ENCODE peak calls at places on chromosomes 13 and 19, in ten cellular contexts. M is uterus; L is heart right ventricle; W is BJ; N is body of pancreas; Y is left lung; T is transverse colon; S is CD4-positive, CD25-positive, alpha-beta regulatory T cell; H is breast epithelium; Z is NT2/D1. X is an unnamed sample.

GRCh38 chr19:7618366-7618765 is 11.0 kb downstream of the XAB2 start:
- DNase-seq in M (no peak), L (no peak), W (no peak), N (peak; percentile 83), Y (peak; percentile 51), T (no peak), S (no peak), H (peak; percentile 71), Z (no peak), X (peak; percentile 19)

GRCh38 chr13:77345150-77345780 is 18.4 kb upstream of the MYCBP2 start:
- DNase-seq in M (no peak), L (no peak), W (no peak), N (no peak), Y (no peak), T (no peak), S (peak; percentile 27), H (no peak), Z (no peak), X (no peak)

GRCh38 chr13:40269086-40269485 is 397.4 kb downstream of the FOXO1 start:
- DNase-seq in M (peak; percentile 56), L (no peak), W (no peak), N (peak; percentile 35), Y (no peak), T (no peak), S (no peak), H (no peak), Z (no peak), X (peak; percentile 48)

GRCh38 chr13:113841355-113841653 is 22.6 kb downstream of the GAS6 start:
- DNase-seq in M (no peak), L (no peak), W (no peak), N (no peak), Y (no peak), T (no peak), S (peak; percentile 22), H (no peak), Z (no peak), X (no peak)

GRCh38 chr13:35860661-35861060 is 270.5 kb downstream of the DCLK1 start:
- DNase-seq in M (no peak), L (no peak), W (no peak), N (no peak), Y (no peak), T (no peak), S (no peak), H (no peak), Z (no peak), X (no peak)

GRCh38 chr19:15197275-15198005 is 3.4 kb downstream of the NOTCH3 start:
- DNase-seq in M (no peak), L (peak; percentile 40), W (no peak), N (peak; percentile 24), Y (no peak), T (no peak), S (no peak), H (no peak), Z (no peak), X (no peak)

GRCh38 chr13:50323440-50324070 is 308.3 kb downstream of the KCNRG start:
- DNase-seq in M (no peak), L (no peak), W (peak; percentile 75), N (no peak), Y (no peak), T (no peak), S (no peak), H (no peak), Z (no peak), X (no peak)

GRCh38 chr13:97259787-97260641 is 37.9 kb downstream of the MBNL2 start:
- DNase-seq in M (no peak), L (no peak), W (no peak), N (no peak), Y (no peak), T (no peak), S (no peak), H (no peak), Z (no peak), X (no peak)

GRCh38 chr13:40789275-40790231 is at the start of gene SLC25A15:
- DNase-seq in M (peak; percentile 73), L (peak; percentile 84), W (no peak), N (peak; percentile 89), Y (peak; percentile 96), T (peak; percentile 88), S (peak; percentile 84), H (peak; percentile 62), Z (peak; percentile 50), X (peak; percentile 90)

GRCh38 chr19:10259162-10259905 is 7.3 kb downstream of the MRPL4 start:
- DNase-seq in M (peak; percentile 74), L (peak; percentile 79), W (no peak), N (peak; percentile 93), Y (peak; percentile 88), T (peak; percentile 88), S (peak; percentile 95), H (peak; percentile 83), Z (peak; percentile 93), X (peak; percentile 91)

GRCh38 chr13:65936249-65936648 is 1293.9 kb downstream of the PCDH9 start:
- DNase-seq in M (no peak), L (no peak), W (no peak), N (no peak), Y (no peak), T (no peak), S (no peak), H (no peak), Z (no peak), X (no peak)

GRCh38 chr13:76245920-76246319 is 609.8 kb downstream of the LMO7 start:
- DNase-seq in M (no peak), L (no peak), W (no peak), N (no peak), Y (no peak), T (no peak), S (no peak), H (no peak), Z (no peak), X (no peak)

GRCh38 chr19:50639121-50640112 is at the start of gene SYT3:
- DNase-seq in M (no peak), L (peak; percentile 50), W (no peak), N (peak; percentile 52), Y (no peak), T (peak; percentile 20), S (no peak), H (no peak), Z (no peak), X (no peak)

GRCh38 chr13:88246239-88246638 is 575.1 kb downstream of the SLITRK5 start:
- DNase-seq in M (no peak), L (no peak), W (no peak), N (no peak), Y (no peak), T (no peak), S (no peak), H (no peak), Z (no peak), X (no peak)

GRCh38 chr19:7852851-7853759 is 21.1 kb downstream of the PRR36 start:
- DNase-seq in M (peak; percentile 49), L (peak; percentile 66), W (no peak), N (peak; percentile 97), Y (peak; percentile 94), T (peak; percentile 86), S (peak; percentile 65), H (peak; percentile 74), Z (no peak), X (peak; percentile 54)

DNA sequence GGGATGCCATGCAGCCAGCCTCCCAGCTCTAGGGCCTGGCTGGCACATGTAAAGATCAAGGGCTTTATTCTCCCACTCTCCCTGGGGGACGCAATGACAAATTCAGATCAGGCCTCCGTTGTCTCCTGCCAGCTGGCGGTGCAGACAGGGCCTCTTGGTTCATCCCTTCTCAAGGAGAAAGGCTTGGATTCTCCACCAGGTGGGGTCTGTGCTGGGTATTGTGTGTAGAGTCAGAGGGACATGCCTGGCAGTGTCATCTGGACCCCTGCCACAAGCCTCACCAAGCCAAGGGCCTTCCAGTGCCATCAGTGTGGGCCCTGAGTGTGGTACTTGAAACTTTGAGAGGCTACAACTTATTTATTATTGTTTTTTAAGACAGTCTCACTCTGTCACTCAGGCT is 8.4 kb upstream of the PTPRS start:
- DNase-seq in M (no peak), L (no peak), W (no peak), N (no peak), Y (no peak), T (no peak), S (no peak), H (no peak), Z (no peak), X (no peak)
- H3K36me3 ChIP-seq in M (no peaks in the 10 kb centered on the region), L (no peaks in the 10 kb centered on the region), W (no peaks in the 10 kb centered on the region), N (no peaks in the 10 kb centered on the region), Y (no peaks in the 10 kb centered on the region), T (no peaks in the 10 kb centered on the region), S (no peaks in the 10 kb centered on the region), H (no peaks in the 10 kb centered on the region), Z (no peaks in the 10 kb centered on the region), X (no peaks in the 10 kb centered on the region)

DNA sequence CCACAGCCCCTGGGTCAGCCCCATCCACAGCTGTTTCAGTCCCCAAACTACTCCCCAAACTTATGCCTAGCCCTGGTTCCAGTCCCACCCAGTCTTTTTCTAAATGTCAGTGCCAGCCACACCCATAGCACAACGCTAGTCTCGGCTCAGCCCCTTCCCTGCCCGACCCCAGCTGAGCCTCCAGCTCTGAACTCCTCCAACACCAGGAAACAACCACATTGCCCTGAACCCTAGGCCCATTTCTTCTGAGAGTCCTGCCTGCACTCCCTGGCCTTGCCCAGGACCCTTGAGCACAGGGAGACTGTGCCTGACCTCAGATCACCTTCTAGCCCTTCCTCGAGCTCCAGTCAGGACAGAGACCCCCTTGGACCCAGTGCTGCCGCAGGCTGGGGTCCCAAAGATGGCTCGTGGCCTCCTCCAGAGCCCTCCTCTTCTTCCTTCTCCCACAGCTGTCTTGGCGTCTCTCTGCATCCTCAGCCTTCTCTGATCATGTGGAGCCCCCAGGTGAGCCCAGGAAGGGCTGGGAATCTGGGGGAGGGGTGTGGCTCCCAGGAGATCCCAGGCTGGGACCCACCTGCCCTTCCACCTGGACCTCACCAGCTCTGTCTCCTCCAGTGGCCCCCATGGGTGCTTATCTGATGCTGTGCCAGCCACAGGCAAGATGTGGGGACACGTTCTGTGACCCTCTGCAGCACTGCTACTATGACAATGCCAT is 33.0 kb upstream of the IGFL1 start:
- DNase-seq in M (no peak), L (no peak), W (no peak), N (no peak), Y (no peak), T (no peak), S (no peak), H (no peak), Z (no peak), X (no peak)
- H3K27me3 ChIP-seq in M (no peaks in the 10 kb centered on the region), L (peaks cover 31% of the 10 kb centered on the region), W (peaks cover 33% of the 10 kb centered on the region), N (no peaks in the 10 kb centered on the region), Y (peaks cover 20% of the 10 kb centered on the region), T (peaks cover 34% of the 10 kb centered on the region), S (no peaks in the 10 kb centered on the region), H (no peaks in the 10 kb centered on the region), Z (no peaks in the 10 kb centered on the region), X (no peaks in the 10 kb centered on the region)

DNA sequence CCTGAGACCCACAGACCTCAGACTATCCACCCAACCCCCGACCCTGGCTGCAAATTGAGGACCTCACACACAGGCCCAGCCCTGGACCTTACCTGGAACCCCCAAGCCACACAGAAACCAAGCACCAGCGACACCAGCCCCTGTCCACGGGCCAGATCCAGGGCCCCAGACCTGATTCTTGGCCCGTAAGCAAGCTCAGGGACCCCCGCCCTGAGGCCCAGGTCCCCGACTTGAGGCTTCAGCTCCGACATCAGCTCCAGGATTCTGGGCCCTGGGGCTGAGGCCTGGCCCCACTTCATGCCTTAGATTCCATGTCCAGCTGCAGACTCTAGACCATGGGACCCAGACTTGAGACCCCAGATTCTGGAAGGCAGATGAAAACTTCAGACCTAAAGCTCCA is 6.3 kb downstream of the TTYH1 start:
- DNase-seq in M (no peak), L (no peak), W (no peak), N (no peak), Y (no peak), T (no peak), S (no peak), H (no peak), Z (no peak), X (no peak)
- H3K36me3 ChIP-seq in M (no peaks in the 10 kb centered on the region), L (no peaks in the 10 kb centered on the region), W (no peaks in the 10 kb centered on the region), N (no peaks in the 10 kb centered on the region), Y (no peaks in the 10 kb centered on the region), T (no peaks in the 10 kb centered on the region), S (no peaks in the 10 kb centered on the region), H (no peaks in the 10 kb centered on the region), Z (no peaks in the 10 kb centered on the region), X (no peaks in the 10 kb centered on the region)

GRCh38 chr19:33159893-33160292 is 28.0 kb downstream of the WDR88 start:
- DNase-seq in M (no peak), L (no peak), W (no peak), N (no peak), Y (no peak), T (no peak), S (no peak), H (no peak), Z (no peak), X (no peak)
- H3K27me3 ChIP-seq in M (no peaks in the 10 kb centered on the region), L (no peaks in the 10 kb centered on the region), W (no peaks in the 10 kb centered on the region), N (no peaks in the 10 kb centered on the region), Y (no peaks in the 10 kb centered on the region), T (no peaks in the 10 kb centered on the region), S (no peaks in the 10 kb centered on the region), H (no peaks in the 10 kb centered on the region), Z (no peaks in the 10 kb centered on the region), X (no peaks in the 10 kb centered on the region)